ENCODE peak calls at places on chromosome 7, in four cellular contexts. E is HCT116, H is spleen, W is psoas muscle. Y is an unnamed sample.

GRCh38 chr7:4549681-4550080 is 132.4 kb upstream of the FOXK1 start:
- DNase-seq in E (no peak), W (peak; percentile 21), H (no peak), Y (peak; percentile 27)

GRCh38 chr7:132154248-132154647 is 422.0 kb downstream of the PLXNA4 start:
- DNase-seq in W (no peak), E (no peak), H (no peak), Y (no peak)

GRCh38 chr7:146702898-146703297 is 586.3 kb downstream of the CNTNAP2 start:
- DNase-seq in E (no peak), H (no peak), W (no peak), Y (no peak)

GRCh38 chr7:73973091-73973490 is 54.9 kb upstream of the ELN start:
- DNase-seq in E (no peak), H (peak; percentile 75), W (no peak), Y (peak; percentile 56)

GRCh38 chr7:151672706-151673105 is 153.0 kb upstream of the RHEB start:
- DNase-seq in H (no peak), E (no peak), W (no peak), Y (peak; percentile 40)

GRCh38 chr7:134378562-134378961 is 61.8 kb upstream of the SLC35B4 start:
- DNase-seq in W (no peak), E (no peak), H (no peak), Y (no peak)

GRCh38 chr7:90216771-90217170 is 5.2 kb downstream of the STEAP2 start:
- DNase-seq in W (no peak), H (no peak), E (no peak), Y (peak; percentile 28)

GRCh38 chr7:150979706-150980390 is 1.7 kb upstream of the KCNH2 start:
- DNase-seq in E (no peak), H (no peak), W (no peak), Y (no peak)

GRCh38 chr7:66359656-66360211 is 154.6 kb downstream of the TPST1 start:
- DNase-seq in W (no peak), H (peak; percentile 45), E (no peak), Y (no peak)

GRCh38 chr7:1509226-1509625 is 5.0 kb upstream of the INTS1 start:
- DNase-seq in W (no peak), E (no peak), H (no peak), Y (no peak)

GRCh38 chr7:115679423-115679822 is 351.1 kb downstream of the TFEC start:
- DNase-seq in E (no peak), W (no peak), H (no peak), Y (no peak)

GRCh38 chr7:33764752-33765451 is 140.4 kb upstream of the BMPER start:
- DNase-seq in H (no peak), E (no peak), W (no peak), Y (no peak)

GRCh38 chr7:149495785-149496641 is 1.6 kb downstream of the ZNF746 start:
- DNase-seq in H (no peak), E (no peak), W (peak; percentile 75), Y (peak; percentile 70)

GRCh38 chr7:47392241-47392759 is 189.6 kb downstream of the TNS3 start:
- DNase-seq in W (peak; percentile 76), E (no peak), H (no peak), Y (peak; percentile 89)

GRCh38 chr7:27073066-27073465 is 22.7 kb downstream of the HOXA1 start:
- DNase-seq in E (no peak), H (no peak), W (no peak), Y (no peak)

GRCh38 chr7:99024066-99024465 is 119.8 kb downstream of the SMURF1 start:
- DNase-seq in W (no peak), H (no peak), E (no peak), Y (no peak)

GRCh38 chr7:132257253-132257652 is 319.0 kb downstream of the PLXNA4 start:
- DNase-seq in W (no peak), E (no peak), H (no peak), Y (no peak)

GRCh38 chr7:98115746-98116525 is 9.3 kb downstream of the LMTK2 start:
- DNase-seq in E (no peak), H (no peak), W (no peak), Y (no peak)

GRCh38 chr7:53609185-53609584 is 573.8 kb downstream of the POM121L12 start:
- DNase-seq in E (no peak), H (no peak), W (no peak), Y (no peak)

GRCh38 chr7:92808006-92808405 is 28.4 kb downstream of the CDK6 start:
- DNase-seq in H (no peak), W (no peak), E (no peak), Y (no peak)

GRCh38 chr7:155208681-155209477 is 88.8 kb upstream of the INSIG1 start:
- DNase-seq in W (no peak), H (peak; percentile 79), E (peak; percentile 35), Y (no peak)

GRCh38 chr7:91929463-91929862 is 11.2 kb upstream of the AKAP9 start:
- DNase-seq in W (no peak), E (no peak), H (no peak), Y (no peak)

GRCh38 chr7:14888904-14889482 is 13.6 kb downstream of the DGKB start:
- DNase-seq in W (no peak), E (no peak), H (no peak), Y (no peak)

GRCh38 chr7:540579-540978 is 20.9 kb upstream of the PDGFA start:
- DNase-seq in E (no peak), W (no peak), H (no peak), Y (no peak)

GRCh38 chr7:148856035-148856881 is 27.8 kb downstream of the EZH2 start:
- DNase-seq in H (no peak), W (no peak), E (peak; percentile 28), Y (peak; percentile 35)

GRCh38 chr7:133839129-133839528 is 288.0 kb upstream of the LRGUK start:
- DNase-seq in H (no peak), W (no peak), E (no peak), Y (no peak)

GRCh38 chr7:91557789-91558396 is 293.7 kb downstream of the FZD1 start:
- DNase-seq in W (no peak), H (no peak), E (peak; percentile 78), Y (no peak)

GRCh38 chr7:86733783-86734182 is 90.1 kb downstream of the GRM3 start:
- DNase-seq in W (no peak), H (no peak), E (no peak), Y (no peak)

GRCh38 chr7:44712012-44712411 is 36.6 kb upstream of the ZMIZ2 start:
- DNase-seq in E (no peak), H (peak; percentile 30), W (no peak), Y (no peak)

GRCh38 chr7:70571986-70572385 is 560.0 kb upstream of the GALNT17 start:
- DNase-seq in E (no peak), W (no peak), H (no peak), Y (no peak)

GRCh38 chr7:27739301-27739913 is 555 bp upstream of the TAX1BP1 start:
- DNase-seq in H (peak; percentile 75), E (no peak), W (no peak), Y (no peak)

GRCh38 chr7:101998904-101999236 is 181.4 kb downstream of the CUX1 start:
- DNase-seq in E (no peak), H (no peak), W (no peak), Y (no peak)

GRCh38 chr7:85833071-85833470 is 646.2 kb upstream of the SEMA3D start:
- DNase-seq in E (no peak), H (no peak), W (no peak), Y (no peak)

DNA sequence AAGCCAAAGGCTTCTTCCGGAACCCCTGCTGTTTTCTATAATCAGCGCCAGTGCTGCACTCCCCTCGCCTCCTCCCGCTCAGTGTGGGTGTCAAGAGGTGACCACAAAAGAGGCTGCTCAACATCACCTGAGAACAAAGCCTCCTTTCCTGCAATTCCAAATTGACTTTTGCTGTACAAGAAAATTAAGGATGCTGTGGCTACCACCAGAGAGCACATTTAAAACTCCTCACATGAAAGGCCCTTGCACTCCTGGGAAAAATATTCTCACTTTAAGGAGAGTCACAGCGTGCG is 96.4 kb downstream of the HIPK2 start:
- DNase-seq in H (no peak), W (no peak), E (peak; percentile 37), Y (no peak)
- H3K27ac ChIP-seq in H (no peak overlapping the region), W (peak overlapping the region; percentile 79), E (peak overlapping the region; percentile 87), Y (peak overlapping the region; percentile 79)

DNA sequence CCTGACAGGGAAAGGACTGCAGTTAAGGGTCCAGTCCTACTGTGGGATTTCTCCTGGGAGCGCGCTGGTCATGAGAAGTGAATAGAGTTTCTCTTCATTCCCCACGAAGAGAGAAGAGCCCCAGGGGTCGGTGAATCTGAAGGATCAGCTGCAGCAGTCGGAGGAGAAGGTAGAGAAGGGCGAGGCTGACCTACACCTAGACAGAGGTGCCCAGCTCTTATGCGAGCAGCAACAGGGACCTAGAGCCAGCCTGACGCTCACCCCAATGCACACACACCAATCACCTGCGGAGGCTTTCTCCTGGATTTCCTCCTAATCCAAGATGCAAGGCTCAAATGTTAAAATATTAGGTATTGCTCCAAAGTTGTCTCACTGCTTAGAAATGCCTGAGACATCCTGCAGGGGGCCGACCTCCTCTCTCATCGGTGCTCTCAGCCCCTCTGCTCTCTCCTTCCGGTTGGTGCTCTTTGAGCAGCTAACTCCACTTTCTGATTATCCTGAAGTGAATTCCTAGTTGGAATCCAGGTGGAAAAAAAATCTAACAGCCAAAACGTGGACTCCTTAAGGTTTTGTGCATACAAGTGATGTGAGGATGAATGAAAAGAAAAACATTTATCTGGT is 176.4 kb downstream of the AHR start:
- DNase-seq in E (no peak), W (no peak), H (no peak), Y (no peak)
- TF ChIP-seq CTCF in E (peak; percentile 44), W (no peak), H (no peak), Y (no peak)

GRCh38 chr7:67937717-67938191 is 941.1 kb downstream of the TYW1 start:
- DNase-seq in E (no peak), H (no peak), W (no peak), Y (peak; percentile 40)

GRCh38 chr7:67940400-67940799 is 943.8 kb downstream of the TYW1 start:
- DNase-seq in H (no peak), E (no peak), W (no peak), Y (no peak)
- H3K4me1 ChIP-seq in H (no peaks in the 10 kb centered on the region), E (no peaks in the 10 kb centered on the region), W (no peaks in the 10 kb centered on the region), Y (no peaks in the 10 kb centered on the region)

GRCh38 chr7:55129409-55130078 is 110.7 kb downstream of the EGFR start:
- DNase-seq in W (no peak), E (no peak), H (no peak), Y (no peak)

GRCh38 chr7:55128693-55129394 is 110.0 kb downstream of the EGFR start:
- DNase-seq in H (no peak), W (peak; percentile 47), E (no peak), Y (peak; percentile 35)

GRCh38 chr7:55127622-55128081 is 108.8 kb downstream of the EGFR start:
- DNase-seq in W (no peak), E (no peak), H (no peak), Y (no peak)

GRCh38 chr7:55124989-55125875 is 106.4 kb downstream of the EGFR start:
- DNase-seq in W (no peak), E (no peak), H (no peak), Y (no peak)

GRCh38 chr7:55127135-55127551 is 108.3 kb downstream of the EGFR start:
- DNase-seq in W (no peak), H (no peak), E (no peak), Y (no peak)
- H3K27ac ChIP-seq in W (peak overlapping the region; percentile 97), H (peak overlapping the region; percentile 68), E (peak overlapping the region; percentile 56), Y (no peak overlapping the region)